ENCODE peak calls at places on chromosome 5, in five cellular contexts. V, P, M, A and N are unnamed samples.
A peak's percentile ranks its signal among the peaks of the same experiment; 100 is the strongest.

GRCh38 chr5:39080597-39081204 is 6.5 kb upstream of the RICTOR start:
- DNase-seq in P (no peak), M (peak; percentile 60), V (no peak), A (peak; percentile 30), N (peak; percentile 62)

GRCh38 chr5:14263700-14264099 is 120.6 kb downstream of the TRIO start:
- DNase-seq in V (no peak), M (no peak), P (no peak), A (no peak), N (no peak)

GRCh38 chr5:75053286-75054109 is 1.1 kb upstream of the GCNT4 start:
- DNase-seq in P (no peak), V (peak; percentile 52), M (no peak), A (no peak), N (peak; percentile 61)

GRCh38 chr5:90528704-90529233 is 615 bp downstream of the LYSMD3 start:
- DNase-seq in M (no peak), V (no peak), P (no peak), A (no peak), N (no peak)

GRCh38 chr5:27124590-27124989 is 86.2 kb upstream of the CDH9 start:
- DNase-seq in V (no peak), P (no peak), M (no peak), A (no peak), N (no peak)

GRCh38 chr5:146529984-146530383 is 14.0 kb upstream of the GPR151 start:
- DNase-seq in P (no peak), M (no peak), V (no peak), A (no peak), N (no peak)

GRCh38 chr5:154712518-154713437 is 42.4 kb upstream of the LARP1 start:
- DNase-seq in M (peak; percentile 46), V (no peak), P (no peak), A (no peak), N (peak; percentile 63)

GRCh38 chr5:68557162-68557936 is 341.8 kb downstream of the PIK3R1 start:
- DNase-seq in A (no peak), P (no peak), V (no peak), M (no peak), N (no peak)

GRCh38 chr5:56476487-56476856 is 243.3 kb upstream of the ANKRD55 start:
- DNase-seq in A (no peak), V (no peak), M (no peak), P (no peak), N (no peak)

GRCh38 chr5:118293378-118293777 is 695.0 kb downstream of the DTWD2 start:
- DNase-seq in P (no peak), A (no peak), V (no peak), M (no peak), N (no peak)

DNA sequence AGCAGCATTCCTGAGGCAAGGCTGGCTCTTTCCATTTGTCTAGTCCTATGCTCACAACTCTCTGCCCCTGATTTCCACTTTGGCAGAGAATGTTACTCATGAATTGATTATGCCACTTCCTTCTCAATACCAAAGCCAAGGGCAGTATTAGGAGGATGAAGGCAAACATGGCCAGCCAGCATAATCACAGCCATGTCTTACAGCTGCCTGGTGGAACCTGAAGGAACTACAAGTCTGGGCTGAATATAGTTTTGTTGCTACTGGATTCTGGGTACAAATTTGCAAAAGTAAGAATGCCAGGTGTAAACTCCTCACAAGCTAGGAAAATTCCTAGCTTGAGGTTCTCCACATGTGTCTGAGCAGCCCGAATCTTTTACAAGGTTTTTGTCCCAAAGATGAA is 4.2 kb downstream of the SIL1 start:
- DNase-seq in V (no peak), A (no peak), P (no peak), M (no peak), N (no peak)
- TF ChIP-seq CTCF in V (no peak), A (no peak), P (peak; percentile 12), M (peak; percentile 49), N (no peak)

GRCh38 chr5:124212949-124213348 is 533.5 kb downstream of the ZNF608 start:
- DNase-seq in V (no peak), A (peak; percentile 50), M (no peak), P (no peak), N (no peak)
- H3K27ac ChIP-seq in V (no peak overlapping the region), A (no peak overlapping the region), M (no peak overlapping the region), P (no peak overlapping the region), N (no peak overlapping the region)

GRCh38 chr5:179340465-179340864 is 4.8 kb downstream of the ADAMTS2 start:
- DNase-seq in V (no peak), P (no peak), M (no peak), A (no peak), N (no peak)

GRCh38 chr5:179343021-179343781 is 2.1 kb downstream of the ADAMTS2 start:
- DNase-seq in A (no peak), V (no peak), M (no peak), P (no peak), N (no peak)

GRCh38 chr5:179343902-179344300 is 1.4 kb downstream of the ADAMTS2 start:
- DNase-seq in A (no peak), V (no peak), P (no peak), M (no peak), N (no peak)

GRCh38 chr5:179344301-179345178 is 721 bp downstream of the ADAMTS2 start:
- DNase-seq in V (no peak), A (no peak), M (no peak), P (no peak), N (no peak)

GRCh38 chr5:179342577-179342976 is 2.7 kb downstream of the ADAMTS2 start:
- DNase-seq in M (no peak), A (no peak), P (no peak), V (no peak), N (no peak)
- H3K27me3 ChIP-seq in M (no peaks in the 10 kb centered on the region), A (peaks cover 17% of the 10 kb centered on the region), P (no peaks in the 10 kb centered on the region), V (peaks cover 98% of the 10 kb centered on the region), N (peaks cover 15% of the 10 kb centered on the region)

GRCh38 chr5:37840036-37840909 is at the start of gene GDNF:
- DNase-seq in M (no peak), A (peak; percentile 61), P (no peak), V (peak; percentile 26), N (no peak)
- TF ChIP-seq CTCF in M (no peak), A (no peak), P (no peak), V (peak; percentile 26), N (no peak)

DNA sequence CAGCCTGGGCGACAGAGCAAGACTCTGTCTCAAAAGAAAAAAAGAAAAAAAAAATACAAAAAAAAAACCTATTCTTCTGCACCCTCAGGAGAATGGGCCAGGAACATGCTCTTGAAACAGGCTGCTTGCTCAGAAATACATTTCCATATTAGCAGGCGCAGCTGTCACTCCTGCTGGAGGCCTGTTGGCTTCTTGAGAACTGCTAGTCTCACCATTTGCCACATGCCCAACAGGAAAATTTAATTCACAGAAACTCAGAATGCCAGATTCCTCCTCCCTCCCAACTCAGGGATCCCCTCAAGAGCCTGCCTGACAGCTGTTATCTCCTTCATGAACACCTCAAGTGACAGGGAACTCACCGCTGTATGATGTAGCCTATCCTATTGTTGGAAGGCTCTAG is 63.8 kb downstream of the THBS4 start:
- DNase-seq in P (no peak), V (no peak), M (no peak), A (no peak), N (no peak)
- H3K27ac ChIP-seq in P (no peak overlapping the region), V (no peak overlapping the region), M (no peak overlapping the region), A (no peak overlapping the region), N (no peak overlapping the region)

DNA sequence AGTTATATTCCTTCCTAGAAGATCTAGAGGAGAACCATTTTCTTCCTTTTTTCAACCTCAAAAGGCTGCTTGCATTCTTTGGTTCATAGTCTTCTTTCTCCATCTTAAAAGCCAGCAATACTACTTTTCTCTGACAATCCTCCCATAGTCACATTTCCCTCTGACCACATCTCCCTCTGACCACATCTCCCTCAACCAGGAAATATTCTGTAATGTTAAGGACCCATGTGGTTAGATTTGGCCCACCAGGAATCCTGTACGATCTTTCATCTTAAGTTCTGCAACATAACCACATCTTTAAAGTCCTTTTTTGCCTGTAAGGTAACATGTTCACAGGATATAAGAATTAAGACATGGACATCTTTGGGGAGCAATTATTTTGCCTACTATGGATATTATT is 179.4 kb upstream of the SPEF2 start:
- DNase-seq in A (no peak), M (no peak), P (no peak), V (no peak), N (no peak)
- H3K27me3 ChIP-seq in A (no peaks in the 10 kb centered on the region), M (peaks cover 6% of the 10 kb centered on the region), P (no peaks in the 10 kb centered on the region), V (peaks cover 21% of the 10 kb centered on the region), N (no peaks in the 10 kb centered on the region)

GRCh38 chr5:170791325-170791954 is 7.9 kb downstream of the GABRP start:
- DNase-seq in M (peak; percentile 49), V (peak; percentile 54), P (no peak), A (peak; percentile 80), N (peak; percentile 79)
- TF ChIP-seq CTCF in M (peak; percentile 69), V (peak; percentile 77), P (peak; percentile 68), A (peak; percentile 56), N (peak; percentile 47)